ENCODE peak calls at places on chromosomes 7 and 10, in five cellular contexts. Q is heart left ventricle, X is uterus, P is adrenal gland, V is K562. R is an unnamed sample.

GRCh38 chr10:122796796-122797195 is 48.9 kb downstream of the CUZD1 start:
- DNase-seq in Q (no peak), X (no peak), P (no peak), V (no peak), R (no peak)

GRCh38 chr7:404782-405488 is 114.7 kb downstream of the PDGFA start:
- DNase-seq in Q (no peak), X (no peak), P (no peak), V (no peak), R (no peak)

GRCh38 chr7:1848911-1849311 is 178.8 kb downstream of the ELFN1 start:
- DNase-seq in Q (no peak), X (no peak), P (no peak), V (no peak), R (peak; percentile 1)

GRCh38 chr7:127251048-127251451 is 1.7 kb downstream of the GRM8 start:
- DNase-seq in Q (no peak), X (no peak), P (no peak), V (no peak), R (no peak)

GRCh38 chr7:7920481-7920880 is 48.1 kb upstream of the GLCCI1 start:
- DNase-seq in Q (no peak), X (no peak), P (no peak), V (no peak), R (no peak)

GRCh38 chr10:45378866-45379265 is 4.8 kb downstream of the ALOX5 start:
- DNase-seq in Q (no peak), X (no peak), P (no peak), V (no peak), R (peak; percentile 18)

GRCh38 chr10:23869996-23870395 is 338.9 kb upstream of the KIAA1217 start:
- DNase-seq in Q (no peak), X (no peak), P (no peak), V (no peak), R (no peak)

GRCh38 chr10:73810735-73811465 is 498 bp downstream of the NDST2 start:
- DNase-seq in Q (peak; percentile 47), X (no peak), P (peak; percentile 48), V (peak; percentile 65), R (no peak)

GRCh38 chr7:128347573-128348147 is 4.0 kb upstream of the RBM28 start:
- DNase-seq in Q (no peak), X (peak; percentile 26), P (peak; percentile 51), V (peak; percentile 72), R (peak; percentile 74)

GRCh38 chr10:96118604-96119450 is 11.3 kb upstream of the ZNF518A start:
- DNase-seq in Q (no peak), X (no peak), P (no peak), V (no peak), R (no peak)

GRCh38 chr7:2753148-2753547 is 65.1 kb downstream of the AMZ1 start:
- DNase-seq in Q (no peak), X (no peak), P (no peak), V (no peak), R (no peak)

GRCh38 chr7:117124585-117125220 is 171.4 kb downstream of the ST7 start:
- DNase-seq in Q (peak; percentile 67), X (peak; percentile 47), P (peak; percentile 89), V (peak; percentile 94), R (no peak)

GRCh38 chr10:124320778-124321432 is 97.8 kb downstream of the OAT start:
- DNase-seq in Q (no peak), X (no peak), P (peak; percentile 6), V (no peak), R (no peak)

GRCh38 chr7:14900051-14900450 is 2.5 kb downstream of the DGKB start:
- DNase-seq in Q (no peak), X (no peak), P (no peak), V (no peak), R (no peak)

GRCh38 chr7:158683541-158683940 is 21.1 kb downstream of the NCAPG2 start:
- DNase-seq in Q (no peak), X (no peak), P (no peak), V (no peak), R (no peak)

GRCh38 chr10:24054421-24054820 is 154.5 kb upstream of the KIAA1217 start:
- DNase-seq in Q (no peak), X (no peak), P (no peak), V (no peak), R (no peak)

GRCh38 chr10:116866987-116867595 is 17.8 kb downstream of the ENO4 start:
- DNase-seq in Q (no peak), X (no peak), P (no peak), V (no peak), R (no peak)

GRCh38 chr7:27663989-27664331 is 1.3 kb upstream of the HIBADH start:
- DNase-seq in Q (no peak), X (no peak), P (no peak), V (no peak), R (no peak)

GRCh38 chr10:78972160-78972946 is 96.4 kb upstream of the ZMIZ1 start:
- DNase-seq in Q (peak; percentile 71), X (peak; percentile 80), P (peak; percentile 88), V (peak; percentile 88), R (peak; percentile 49)

GRCh38 chr7:71633571-71634008 is 501.6 kb downstream of the GALNT17 start:
- DNase-seq in Q (no peak), X (no peak), P (no peak), V (no peak), R (no peak)

GRCh38 chr7:29345590-29345989 is 151.0 kb downstream of the CHN2 start:
- DNase-seq in Q (peak; percentile 40), X (no peak), P (peak; percentile 42), V (peak; percentile 3), R (peak; percentile 62)

GRCh38 chr10:2619472-2619871 is 447.9 kb upstream of the PFKP start:
- DNase-seq in Q (no peak), X (no peak), P (no peak), V (peak; percentile 42), R (peak; percentile 54)

GRCh38 chr7:148973256-148973655 is 55.0 kb downstream of the PDIA4 start:
- DNase-seq in Q (no peak), X (no peak), P (no peak), V (no peak), R (no peak)

GRCh38 chr10:78435484-78436222 is 402.0 kb downstream of the RPS24 start:
- DNase-seq in Q (no peak), X (no peak), P (no peak), V (no peak), R (no peak)

GRCh38 chr10:112288526-112288925 is 5.3 kb downstream of the TECTB start:
- DNase-seq in Q (no peak), X (no peak), P (no peak), V (no peak), R (no peak)
- H3K9me3 ChIP-seq in Q (no peaks in the 10 kb centered on the region), X (no peaks in the 10 kb centered on the region), P (no peaks in the 10 kb centered on the region), V (no peaks in the 10 kb centered on the region), R (no peaks in the 10 kb centered on the region)

GRCh38 chr7:98539865-98540264 is 77.2 kb upstream of the NPTX2 start:
- DNase-seq in Q (no peak), X (no peak), P (no peak), V (no peak), R (no peak)
- H3K4me3 ChIP-seq in Q (no peak overlapping the region), X (no peak overlapping the region), P (no peak overlapping the region), V (no peak overlapping the region), R (no peak overlapping the region)

GRCh38 chr10:7424315-7424714 is 13.5 kb upstream of the SFMBT2 start:
- DNase-seq in Q (no peak), X (no peak), P (no peak), V (no peak), R (no peak)
- H3K27me3 ChIP-seq in Q (no peaks in the 10 kb centered on the region), X (no peaks in the 10 kb centered on the region), P (no peaks in the 10 kb centered on the region), V (peaks cover 25% of the 10 kb centered on the region), R (peaks cover 7% of the 10 kb centered on the region)

GRCh38 chr7:100072462-100072861 is 9.1 kb downstream of the ZNF3 start:
- DNase-seq in Q (no peak), X (no peak), P (no peak), V (no peak), R (no peak)

GRCh38 chr7:100071018-100071723 is 10.4 kb downstream of the ZNF3 start:
- DNase-seq in Q (no peak), X (no peak), P (no peak), V (no peak), R (no peak)

GRCh38 chr7:100079024-100079560 is 2.4 kb downstream of the ZNF3 start:
- DNase-seq in Q (no peak), X (no peak), P (no peak), V (no peak), R (no peak)

GRCh38 chr7:100077205-100077604 is 4.3 kb downstream of the ZNF3 start:
- DNase-seq in Q (no peak), X (no peak), P (no peak), V (no peak), R (no peak)

GRCh38 chr7:100075418-100075817 is 6.1 kb downstream of the ZNF3 start:
- DNase-seq in Q (no peak), X (no peak), P (no peak), V (no peak), R (no peak)
- H3K9me3 ChIP-seq in Q (peaks cover 25% of the 10 kb centered on the region), X (no peaks in the 10 kb centered on the region), P (peaks cover 19% of the 10 kb centered on the region), V (peaks cover 49% of the 10 kb centered on the region), R (peaks cover 31% of the 10 kb centered on the region)

GRCh38 chr10:89643431-89643811 is 1.6 kb downstream of the PANK1 start:
- DNase-seq in Q (no peak), X (no peak), P (no peak), V (no peak), R (no peak)
- H3K4me3 ChIP-seq in Q (peak overlapping the region; percentile 91), X (peak overlapping the region; percentile 89), P (peak overlapping the region; percentile 72), V (peak overlapping the region; percentile 74), R (peak overlapping the region; percentile 94)